ENCODE peak calls at places on chromosomes 5 and 9, in eight cellular contexts. One of them, this sample, is unnamed.

GRCh38 chr5:33330992-33331391 is 109.8 kb upstream of the TARS1 start:
- DNase-seq in heart left ventricle: no peak
- DNase-seq in stimulated activated naive CD4-positive, alpha-beta T cell: no peak
- DNase-seq in cardiac septum: no peak
- DNase-seq in foreskin keratinocyte: no peak
- DNase-seq in HuH-7: no peak
- DNase-seq in Right ventricle myocardium superior: no peak
- DNase-seq in foreskin fibroblast: no peak
- DNase-seq in this sample: no peak

GRCh38 chr9:14271078-14271673 is 42.8 kb downstream of the NFIB start:
- DNase-seq in HuH-7: no peak
- DNase-seq in stimulated activated naive CD4-positive, alpha-beta T cell: no peak
- DNase-seq in heart left ventricle: peak
- DNase-seq in cardiac septum: no peak
- DNase-seq in foreskin keratinocyte: no peak
- DNase-seq in Right ventricle myocardium superior: peak
- DNase-seq in foreskin fibroblast: peak
- DNase-seq in this sample: no peak

GRCh38 chr9:91119679-91120078 is 242.0 kb downstream of the AUH start:
- DNase-seq in stimulated activated naive CD4-positive, alpha-beta T cell: no peak
- DNase-seq in foreskin fibroblast: peak
- DNase-seq in foreskin keratinocyte: peak
- DNase-seq in HuH-7: no peak
- DNase-seq in heart left ventricle: no peak
- DNase-seq in cardiac septum: no peak
- DNase-seq in Right ventricle myocardium superior: no peak
- DNase-seq in this sample: no peak

GRCh38 chr5:95238560-95239325 is 46.2 kb downstream of the MCTP1 start:
- DNase-seq in cardiac septum: no peak
- DNase-seq in foreskin keratinocyte: no peak
- DNase-seq in stimulated activated naive CD4-positive, alpha-beta T cell: no peak
- DNase-seq in foreskin fibroblast: peak
- DNase-seq in heart left ventricle: no peak
- DNase-seq in Right ventricle myocardium superior: no peak
- DNase-seq in HuH-7: no peak
- DNase-seq in this sample: no peak

GRCh38 chr9:75086443-75087278 is 1.3 kb downstream of the NMRK1 start:
- DNase-seq in cardiac septum: no peak
- DNase-seq in foreskin keratinocyte: peak
- DNase-seq in foreskin fibroblast: no peak
- DNase-seq in heart left ventricle: no peak
- DNase-seq in stimulated activated naive CD4-positive, alpha-beta T cell: no peak
- DNase-seq in Right ventricle myocardium superior: peak
- DNase-seq in HuH-7: no peak
- DNase-seq in this sample: no peak

GRCh38 chr5:1465966-1466471 is 20.8 kb upstream of the SLC6A3 start:
- DNase-seq in Right ventricle myocardium superior: peak
- DNase-seq in HuH-7: no peak
- DNase-seq in stimulated activated naive CD4-positive, alpha-beta T cell: no peak
- DNase-seq in heart left ventricle: peak
- DNase-seq in cardiac septum: peak
- DNase-seq in foreskin fibroblast: no peak
- DNase-seq in foreskin keratinocyte: no peak
- DNase-seq in this sample: no peak

GRCh38 chr9:127050581-127050980 is 71.9 kb downstream of the ANGPTL2 start:
- DNase-seq in foreskin keratinocyte: no peak
- DNase-seq in HuH-7: no peak
- DNase-seq in heart left ventricle: no peak
- DNase-seq in foreskin fibroblast: no peak
- DNase-seq in stimulated activated naive CD4-positive, alpha-beta T cell: no peak
- DNase-seq in Right ventricle myocardium superior: no peak
- DNase-seq in cardiac septum: peak
- DNase-seq in this sample: no peak

GRCh38 chr9:90035471-90035870 is 430.7 kb downstream of the GADD45G start:
- DNase-seq in foreskin fibroblast: no peak
- DNase-seq in Right ventricle myocardium superior: no peak
- DNase-seq in stimulated activated naive CD4-positive, alpha-beta T cell: no peak
- DNase-seq in foreskin keratinocyte: no peak
- DNase-seq in heart left ventricle: no peak
- DNase-seq in HuH-7: no peak
- DNase-seq in cardiac septum: no peak
- DNase-seq in this sample: no peak

GRCh38 chr5:131366428-131366827 is 102.6 kb downstream of the CDC42SE2 start:
- DNase-seq in foreskin fibroblast: peak
- DNase-seq in heart left ventricle: no peak
- DNase-seq in Right ventricle myocardium superior: no peak
- DNase-seq in foreskin keratinocyte: no peak
- DNase-seq in stimulated activated naive CD4-positive, alpha-beta T cell: no peak
- DNase-seq in HuH-7: no peak
- DNase-seq in cardiac septum: no peak
- DNase-seq in this sample: no peak

GRCh38 chr9:75930766-75931311 is 40.4 kb downstream of the PCSK5 start:
- DNase-seq in stimulated activated naive CD4-positive, alpha-beta T cell: no peak
- DNase-seq in cardiac septum: no peak
- DNase-seq in HuH-7: no peak
- DNase-seq in foreskin keratinocyte: no peak
- DNase-seq in foreskin fibroblast: peak
- DNase-seq in Right ventricle myocardium superior: no peak
- DNase-seq in heart left ventricle: no peak
- DNase-seq in this sample: no peak

GRCh38 chr5:108382784-108383358 is 973 bp upstream of the FBXL17 start:
- DNase-seq in stimulated activated naive CD4-positive, alpha-beta T cell: peak
- DNase-seq in cardiac septum: no peak
- DNase-seq in HuH-7: no peak
- DNase-seq in heart left ventricle: no peak
- DNase-seq in foreskin keratinocyte: peak
- DNase-seq in Right ventricle myocardium superior: no peak
- DNase-seq in foreskin fibroblast: no peak
- DNase-seq in this sample: peak

GRCh38 chr5:123610665-123611406 is 98.9 kb downstream of the CSNK1G3 start:
- DNase-seq in foreskin keratinocyte: peak
- DNase-seq in HuH-7: peak
- DNase-seq in heart left ventricle: no peak
- DNase-seq in foreskin fibroblast: peak
- DNase-seq in Right ventricle myocardium superior: no peak
- DNase-seq in stimulated activated naive CD4-positive, alpha-beta T cell: peak
- DNase-seq in cardiac septum: no peak
- DNase-seq in this sample: peak

GRCh38 chr9:135015565-135015964 is 71.9 kb upstream of the OLFM1 start:
- DNase-seq in foreskin fibroblast: no peak
- DNase-seq in cardiac septum: no peak
- DNase-seq in foreskin keratinocyte: no peak
- DNase-seq in HuH-7: no peak
- DNase-seq in stimulated activated naive CD4-positive, alpha-beta T cell: no peak
- DNase-seq in Right ventricle myocardium superior: no peak
- DNase-seq in heart left ventricle: no peak
- DNase-seq in this sample: no peak

GRCh38 chr9:129949821-129950220 is 93.2 kb downstream of the FNBP1 start:
- DNase-seq in stimulated activated naive CD4-positive, alpha-beta T cell: no peak
- DNase-seq in HuH-7: no peak
- DNase-seq in foreskin fibroblast: no peak
- DNase-seq in Right ventricle myocardium superior: no peak
- DNase-seq in cardiac septum: no peak
- DNase-seq in foreskin keratinocyte: no peak
- DNase-seq in heart left ventricle: no peak
- DNase-seq in this sample: no peak

GRCh38 chr5:178350361-178351220 is 118.0 kb upstream of the PHYKPL start:
- DNase-seq in Right ventricle myocardium superior: no peak
- DNase-seq in HuH-7: no peak
- DNase-seq in stimulated activated naive CD4-positive, alpha-beta T cell: no peak
- DNase-seq in cardiac septum: no peak
- DNase-seq in heart left ventricle: peak
- DNase-seq in foreskin keratinocyte: peak
- DNase-seq in foreskin fibroblast: no peak
- DNase-seq in this sample: no peak